ENCODE peak calls at places on chromosome X, in seven cellular contexts. One of them, this sample, is unnamed. For H3K27me3, the result is how much of the 10 kb centered on the place peaks cover.

GRCh38 chrX:37485429-37485828 is 86.0 kb upstream of the LANCL3 start:
- DNase-seq in IMR-90: no peak
- DNase-seq in WERI-Rb-1: no peak
- DNase-seq in CD8-positive, alpha-beta T cell: no peak
- DNase-seq in cardiac muscle cell: no peak
- DNase-seq in spleen: no peak
- DNase-seq in CD4-positive, CD25-positive, alpha-beta regulatory T cell: no peak
- DNase-seq in this sample: no peak

GRCh38 chrX:70030242-70030823 is 19.4 kb downstream of the AWAT2 start:
- DNase-seq in IMR-90: peak
- DNase-seq in WERI-Rb-1: peak
- DNase-seq in CD8-positive, alpha-beta T cell: peak
- DNase-seq in cardiac muscle cell: peak
- DNase-seq in spleen: peak
- DNase-seq in CD4-positive, CD25-positive, alpha-beta regulatory T cell: peak
- DNase-seq in this sample: peak

GRCh38 chrX:101931104-101931493 is 728 bp downstream of the ZMAT1 start:
- DNase-seq in IMR-90: no peak
- DNase-seq in WERI-Rb-1: no peak
- DNase-seq in CD8-positive, alpha-beta T cell: no peak
- DNase-seq in cardiac muscle cell: no peak
- DNase-seq in spleen: no peak
- DNase-seq in CD4-positive, CD25-positive, alpha-beta regulatory T cell: no peak
- DNase-seq in this sample: no peak

GRCh38 chrX:75038925-75039324 is 113.7 kb upstream of the NEXMIF start:
- DNase-seq in IMR-90: peak
- DNase-seq in WERI-Rb-1: peak
- DNase-seq in CD8-positive, alpha-beta T cell: no peak
- DNase-seq in cardiac muscle cell: peak
- DNase-seq in spleen: no peak
- DNase-seq in CD4-positive, CD25-positive, alpha-beta regulatory T cell: no peak
- DNase-seq in this sample: no peak

GRCh38 chrX:20026278-20026677 is 35.4 kb upstream of the BCLAF3 start:
- DNase-seq in IMR-90: peak
- DNase-seq in WERI-Rb-1: no peak
- DNase-seq in CD8-positive, alpha-beta T cell: no peak
- DNase-seq in cardiac muscle cell: no peak
- DNase-seq in spleen: no peak
- DNase-seq in CD4-positive, CD25-positive, alpha-beta regulatory T cell: no peak
- DNase-seq in this sample: no peak

GRCh38 chrX:106931831-106932491 is 11.8 kb downstream of the CLDN2 start:
- DNase-seq in IMR-90: peak
- DNase-seq in WERI-Rb-1: no peak
- DNase-seq in CD8-positive, alpha-beta T cell: no peak
- DNase-seq in cardiac muscle cell: peak
- DNase-seq in spleen: no peak
- DNase-seq in CD4-positive, CD25-positive, alpha-beta regulatory T cell: no peak
- DNase-seq in this sample: no peak

GRCh38 chrX:18887177-18887820 is 96.6 kb downstream of the PHKA2 start:
- DNase-seq in IMR-90: no peak
- DNase-seq in WERI-Rb-1: no peak
- DNase-seq in CD8-positive, alpha-beta T cell: no peak
- DNase-seq in cardiac muscle cell: no peak
- DNase-seq in spleen: peak
- DNase-seq in CD4-positive, CD25-positive, alpha-beta regulatory T cell: no peak
- DNase-seq in this sample: no peak

GRCh38 chrX:22690116-22690515 is 309.6 kb upstream of the DDX53 start:
- DNase-seq in IMR-90: peak
- DNase-seq in WERI-Rb-1: no peak
- DNase-seq in CD8-positive, alpha-beta T cell: no peak
- DNase-seq in cardiac muscle cell: peak
- DNase-seq in spleen: no peak
- DNase-seq in CD4-positive, CD25-positive, alpha-beta regulatory T cell: no peak
- DNase-seq in this sample: no peak

GRCh38 chrX:71619193-71619592 is 882 bp upstream of the CXCR3 start:
- DNase-seq in IMR-90: no peak
- DNase-seq in WERI-Rb-1: no peak
- DNase-seq in CD8-positive, alpha-beta T cell: no peak
- DNase-seq in cardiac muscle cell: no peak
- DNase-seq in spleen: no peak
- DNase-seq in CD4-positive, CD25-positive, alpha-beta regulatory T cell: peak
- DNase-seq in this sample: no peak

GRCh38 chrX:33204889-33205288 is 6.5 kb downstream of the DMD start:
- DNase-seq in IMR-90: peak
- DNase-seq in WERI-Rb-1: peak
- DNase-seq in CD8-positive, alpha-beta T cell: no peak
- DNase-seq in cardiac muscle cell: no peak
- DNase-seq in spleen: no peak
- DNase-seq in CD4-positive, CD25-positive, alpha-beta regulatory T cell: no peak
- DNase-seq in this sample: no peak

GRCh38 chrX:35445912-35446311 is 352.2 kb upstream of the MAGEB16 start:
- DNase-seq in IMR-90: no peak
- DNase-seq in WERI-Rb-1: no peak
- DNase-seq in CD8-positive, alpha-beta T cell: no peak
- DNase-seq in cardiac muscle cell: no peak
- DNase-seq in spleen: no peak
- DNase-seq in CD4-positive, CD25-positive, alpha-beta regulatory T cell: no peak
- DNase-seq in this sample: no peak

DNA sequence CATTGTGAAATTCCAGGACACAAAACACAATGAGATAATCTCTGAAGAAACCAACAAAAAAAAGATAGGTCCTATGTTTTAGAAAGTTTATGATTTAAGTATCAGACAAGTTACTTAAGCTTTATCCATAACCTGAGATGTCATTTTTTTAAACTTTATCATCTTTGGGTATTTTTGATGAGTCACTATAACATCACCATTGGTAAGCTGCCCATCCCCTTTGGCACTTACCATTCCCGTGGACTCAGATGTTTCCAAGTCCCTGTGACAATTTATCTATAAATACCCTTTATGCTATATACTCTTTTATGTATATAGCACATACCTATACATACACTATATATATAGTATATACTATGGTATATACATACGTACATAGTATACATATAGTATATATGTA is 198.9 kb upstream of the GEMIN8 start:
- DNase-seq in IMR-90: no peak
- DNase-seq in WERI-Rb-1: no peak
- DNase-seq in CD8-positive, alpha-beta T cell: no peak
- DNase-seq in cardiac muscle cell: no peak
- DNase-seq in spleen: no peak
- DNase-seq in CD4-positive, CD25-positive, alpha-beta regulatory T cell: no peak
- DNase-seq in this sample: no peak
- H3K27me3 ChIP-seq in IMR-90: under half
- H3K27me3 ChIP-seq in WERI-Rb-1: under half
- H3K27me3 ChIP-seq in CD8-positive, alpha-beta T cell: under half
- H3K27me3 ChIP-seq in cardiac muscle cell: under half
- H3K27me3 ChIP-seq in spleen: under half
- H3K27me3 ChIP-seq in CD4-positive, CD25-positive, alpha-beta regulatory T cell: under half
- H3K27me3 ChIP-seq in this sample: under half

GRCh38 chrX:96807318-96807717 is 76.4 kb upstream of the RPA4 start:
- DNase-seq in IMR-90: no peak
- DNase-seq in WERI-Rb-1: no peak
- DNase-seq in CD8-positive, alpha-beta T cell: no peak
- DNase-seq in cardiac muscle cell: no peak
- DNase-seq in spleen: no peak
- DNase-seq in CD4-positive, CD25-positive, alpha-beta regulatory T cell: no peak
- DNase-seq in this sample: no peak
- H3K27ac ChIP-seq in IMR-90: no peak
- H3K27ac ChIP-seq in WERI-Rb-1: no peak
- H3K27ac ChIP-seq in CD8-positive, alpha-beta T cell: no peak
- H3K27ac ChIP-seq in cardiac muscle cell: no peak
- H3K27ac ChIP-seq in spleen: no peak
- H3K27ac ChIP-seq in CD4-positive, CD25-positive, alpha-beta regulatory T cell: no peak
- H3K27ac ChIP-seq in this sample: no peak

DNA sequence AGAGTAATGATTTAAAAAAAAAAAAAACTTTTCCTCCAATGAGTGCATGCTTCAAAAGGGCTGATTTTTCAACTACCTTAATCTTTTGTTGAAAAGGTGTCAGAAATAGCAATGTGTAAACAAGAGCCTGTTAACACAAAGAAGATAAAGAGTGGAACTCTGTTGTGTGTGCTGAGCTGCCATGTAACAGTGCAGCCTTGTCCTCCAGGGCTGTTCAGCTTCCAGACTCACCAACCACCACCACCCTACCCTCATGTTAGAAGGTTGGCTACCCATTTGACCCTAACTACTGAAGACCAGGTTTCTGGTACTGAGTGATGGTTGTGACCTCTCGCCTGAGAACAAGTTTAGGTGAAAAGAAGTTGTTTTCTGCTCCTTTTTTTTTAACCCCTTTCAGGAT is 222.8 kb upstream of the TEX13C start:
- DNase-seq in IMR-90: no peak
- DNase-seq in WERI-Rb-1: no peak
- DNase-seq in CD8-positive, alpha-beta T cell: no peak
- DNase-seq in cardiac muscle cell: no peak
- DNase-seq in spleen: no peak
- DNase-seq in CD4-positive, CD25-positive, alpha-beta regulatory T cell: no peak
- DNase-seq in this sample: no peak
- H3K27me3 ChIP-seq in IMR-90: under half
- H3K27me3 ChIP-seq in WERI-Rb-1: under half
- H3K27me3 ChIP-seq in CD8-positive, alpha-beta T cell: under half
- H3K27me3 ChIP-seq in cardiac muscle cell: under half
- H3K27me3 ChIP-seq in spleen: under half
- H3K27me3 ChIP-seq in CD4-positive, CD25-positive, alpha-beta regulatory T cell: under half
- H3K27me3 ChIP-seq in this sample: under half

DNA sequence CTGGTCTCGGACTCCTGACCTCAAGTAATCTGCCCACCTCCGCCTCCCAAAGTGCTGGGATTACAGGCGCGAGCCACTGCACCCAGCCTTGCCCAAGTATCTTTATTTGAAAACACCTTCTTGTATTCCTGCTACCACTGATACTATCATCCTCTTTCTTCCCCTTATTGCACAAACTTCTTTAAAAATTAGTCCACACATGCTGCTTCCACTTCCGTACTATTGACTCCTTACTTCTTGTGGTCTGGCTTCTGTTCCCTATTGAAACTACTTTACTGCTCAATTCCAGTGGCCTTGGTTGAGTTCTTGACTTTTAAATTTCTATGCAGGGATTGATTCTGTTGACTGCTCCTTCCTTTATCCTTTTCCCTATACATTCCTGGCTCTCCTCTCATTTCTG is 38.8 kb downstream of the MTM1 start:
- DNase-seq in IMR-90: no peak
- DNase-seq in WERI-Rb-1: no peak
- DNase-seq in CD8-positive, alpha-beta T cell: no peak
- DNase-seq in cardiac muscle cell: no peak
- DNase-seq in spleen: no peak
- DNase-seq in CD4-positive, CD25-positive, alpha-beta regulatory T cell: no peak
- DNase-seq in this sample: no peak
- H3K27ac ChIP-seq in IMR-90: no peak
- H3K27ac ChIP-seq in WERI-Rb-1: no peak
- H3K27ac ChIP-seq in CD8-positive, alpha-beta T cell: no peak
- H3K27ac ChIP-seq in cardiac muscle cell: no peak
- H3K27ac ChIP-seq in spleen: no peak
- H3K27ac ChIP-seq in CD4-positive, CD25-positive, alpha-beta regulatory T cell: no peak
- H3K27ac ChIP-seq in this sample: no peak

GRCh38 chrX:17039826-17040225 is 93.4 kb downstream of the REPS2 start:
- DNase-seq in IMR-90: peak
- DNase-seq in WERI-Rb-1: no peak
- DNase-seq in CD8-positive, alpha-beta T cell: no peak
- DNase-seq in cardiac muscle cell: no peak
- DNase-seq in spleen: no peak
- DNase-seq in CD4-positive, CD25-positive, alpha-beta regulatory T cell: no peak
- DNase-seq in this sample: no peak

GRCh38 chrX:17038681-17039161 is 92.3 kb downstream of the REPS2 start:
- DNase-seq in IMR-90: no peak
- DNase-seq in WERI-Rb-1: no peak
- DNase-seq in CD8-positive, alpha-beta T cell: no peak
- DNase-seq in cardiac muscle cell: peak
- DNase-seq in spleen: no peak
- DNase-seq in CD4-positive, CD25-positive, alpha-beta regulatory T cell: no peak
- DNase-seq in this sample: no peak

GRCh38 chrX:17040711-17041110 is 94.3 kb downstream of the REPS2 start:
- DNase-seq in IMR-90: no peak
- DNase-seq in WERI-Rb-1: no peak
- DNase-seq in CD8-positive, alpha-beta T cell: no peak
- DNase-seq in cardiac muscle cell: no peak
- DNase-seq in spleen: no peak
- DNase-seq in CD4-positive, CD25-positive, alpha-beta regulatory T cell: no peak
- DNase-seq in this sample: no peak

GRCh38 chrX:17036172-17036961 is 89.9 kb downstream of the REPS2 start:
- DNase-seq in IMR-90: no peak
- DNase-seq in WERI-Rb-1: no peak
- DNase-seq in CD8-positive, alpha-beta T cell: no peak
- DNase-seq in cardiac muscle cell: no peak
- DNase-seq in spleen: no peak
- DNase-seq in CD4-positive, CD25-positive, alpha-beta regulatory T cell: no peak
- DNase-seq in this sample: no peak

DNA sequence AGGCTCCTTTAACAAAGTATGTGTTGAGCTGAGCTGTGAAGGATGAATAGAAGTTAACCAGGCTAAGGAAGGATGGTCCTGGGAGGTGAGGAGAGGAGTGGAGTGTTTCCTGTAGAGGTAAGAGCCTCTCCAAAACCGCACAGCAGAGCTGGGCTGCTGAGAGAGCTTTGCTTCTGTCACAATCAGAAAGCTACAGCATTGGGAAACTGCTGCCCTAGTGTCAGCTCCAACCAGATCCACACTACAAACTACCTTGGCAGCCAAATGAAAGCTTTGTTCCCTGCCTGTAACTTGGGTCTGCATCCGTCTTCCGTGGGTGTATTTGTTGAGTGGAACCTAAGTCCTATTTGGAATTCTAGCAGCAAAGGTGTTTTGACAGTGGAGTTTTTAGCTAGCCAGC is 91.8 kb downstream of the REPS2 start:
- DNase-seq in IMR-90: no peak
- DNase-seq in WERI-Rb-1: no peak
- DNase-seq in CD8-positive, alpha-beta T cell: no peak
- DNase-seq in cardiac muscle cell: peak
- DNase-seq in spleen: no peak
- DNase-seq in CD4-positive, CD25-positive, alpha-beta regulatory T cell: no peak
- DNase-seq in this sample: no peak
- H3K27me3 ChIP-seq in IMR-90: under half
- H3K27me3 ChIP-seq in WERI-Rb-1: under half
- H3K27me3 ChIP-seq in CD8-positive, alpha-beta T cell: under half
- H3K27me3 ChIP-seq in cardiac muscle cell: under half
- H3K27me3 ChIP-seq in spleen: under half
- H3K27me3 ChIP-seq in CD4-positive, CD25-positive, alpha-beta regulatory T cell: under half
- H3K27me3 ChIP-seq in this sample: under half

GRCh38 chrX:12700745-12701144 is 90.5 kb upstream of the PRPS2 start:
- DNase-seq in IMR-90: no peak
- DNase-seq in WERI-Rb-1: no peak
- DNase-seq in CD8-positive, alpha-beta T cell: no peak
- DNase-seq in cardiac muscle cell: no peak
- DNase-seq in spleen: no peak
- DNase-seq in CD4-positive, CD25-positive, alpha-beta regulatory T cell: no peak
- DNase-seq in this sample: no peak
- H3K27ac ChIP-seq in IMR-90: no peak
- H3K27ac ChIP-seq in WERI-Rb-1: no peak
- H3K27ac ChIP-seq in CD8-positive, alpha-beta T cell: no peak
- H3K27ac ChIP-seq in cardiac muscle cell: no peak
- H3K27ac ChIP-seq in spleen: no peak
- H3K27ac ChIP-seq in CD4-positive, CD25-positive, alpha-beta regulatory T cell: no peak
- H3K27ac ChIP-seq in this sample: no peak

DNA sequence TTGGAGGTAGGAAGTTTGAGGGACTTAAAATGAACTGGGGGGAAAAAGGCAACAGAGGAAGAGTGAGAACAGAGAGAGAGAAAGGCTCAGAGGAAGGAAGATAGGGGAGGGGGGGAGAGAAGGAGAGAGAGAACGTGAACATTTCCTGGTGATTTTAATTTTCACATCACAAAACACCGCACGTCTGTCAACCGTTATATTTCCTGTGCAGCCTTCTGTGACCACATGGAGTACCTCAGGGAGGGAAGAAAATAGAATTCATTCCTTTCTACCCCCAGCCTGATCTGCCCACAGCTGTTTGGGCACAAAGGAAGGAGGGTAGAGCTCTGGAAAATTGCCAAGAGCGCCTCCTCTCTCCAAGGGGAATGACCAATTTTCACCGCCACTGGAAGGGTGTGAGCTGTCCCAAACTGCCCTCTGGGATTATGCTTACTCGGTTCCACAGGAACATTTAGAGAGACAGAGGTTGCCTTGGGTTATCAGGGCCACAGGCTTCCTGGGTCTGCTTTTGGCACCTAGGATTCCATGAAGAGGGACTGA is 135.7 kb upstream of the MAMLD1 start:
- DNase-seq in IMR-90: no peak
- DNase-seq in WERI-Rb-1: no peak
- DNase-seq in CD8-positive, alpha-beta T cell: peak
- DNase-seq in cardiac muscle cell: no peak
- DNase-seq in spleen: peak
- DNase-seq in CD4-positive, CD25-positive, alpha-beta regulatory T cell: no peak
- DNase-seq in this sample: no peak
- H3K27me3 ChIP-seq in IMR-90: under half
- H3K27me3 ChIP-seq in WERI-Rb-1: half or more
- H3K27me3 ChIP-seq in CD8-positive, alpha-beta T cell: under half
- H3K27me3 ChIP-seq in cardiac muscle cell: under half
- H3K27me3 ChIP-seq in spleen: under half
- H3K27me3 ChIP-seq in CD4-positive, CD25-positive, alpha-beta regulatory T cell: under half
- H3K27me3 ChIP-seq in this sample: under half